ENCODE peak calls at places on chromosomes 1 and 21, in eight cellular contexts. J is GM12878, D is SK-N-SH, V is stomach, O is esophagus muscularis mucosa, C is H1, S is HCT116, Q is spleen. U is an unnamed sample. For H3K27me3 and H3K4me1, the result is how much of the 10 kb centered on the place peaks cover.

GRCh38 chr1:20211511-20211931 is 25.2 kb upstream of the PLA2G2C start:
- DNase-seq in J (no peak), D (no peak), V (no peak), O (no peak), C (no peak), S (peak), Q (no peak), U (no peak)

GRCh38 chr21:35616090-35616489 is 444.2 kb downstream of the SETD4 start:
- DNase-seq in J (no peak), D (no peak), V (no peak), O (no peak), C (no peak), S (peak), Q (no peak), U (no peak)

GRCh38 chr1:43317817-43318471 is 17.2 kb downstream of the TIE1 start:
- DNase-seq in J (no peak), D (no peak), V (no peak), O (no peak), C (no peak), S (no peak), Q (peak), U (no peak)

GRCh38 chr1:220791959-220792358 is 5.2 kb downstream of the MTARC1 start:
- DNase-seq in J (no peak), D (no peak), V (no peak), O (no peak), C (no peak), S (no peak), Q (no peak), U (no peak)

GRCh38 chr21:39156024-39156423 is 27.2 kb downstream of the PSMG1 start:
- DNase-seq in J (no peak), D (no peak), V (no peak), O (peak), C (no peak), S (no peak), Q (no peak), U (no peak)

GRCh38 chr21:40819262-40819661 is 27.7 kb downstream of the DSCAM start:
- DNase-seq in J (no peak), D (no peak), V (no peak), O (peak), C (no peak), S (no peak), Q (no peak), U (no peak)

GRCh38 chr21:29656504-29657227 is 283.1 kb downstream of the GRIK1 start:
- DNase-seq in J (no peak), D (no peak), V (no peak), O (no peak), C (no peak), S (no peak), Q (no peak), U (no peak)

GRCh38 chr1:62528015-62528414 is 69.3 kb upstream of the ANGPTL3 start:
- DNase-seq in J (no peak), D (no peak), V (no peak), O (no peak), C (no peak), S (no peak), Q (no peak), U (no peak)

GRCh38 chr1:207402744-207403143 is 51.4 kb upstream of the CR2 start:
- DNase-seq in J (no peak), D (no peak), V (no peak), O (no peak), C (no peak), S (no peak), Q (no peak), U (no peak)

GRCh38 chr1:13730751-13731482 is 30.9 kb downstream of the PRDM2 start:
- DNase-seq in J (peak), D (no peak), V (peak), O (no peak), C (no peak), S (no peak), Q (peak), U (no peak)

GRCh38 chr1:21379571-21379970 is 60.4 kb upstream of the NBPF3 start:
- DNase-seq in J (no peak), D (no peak), V (no peak), O (no peak), C (no peak), S (no peak), Q (no peak), U (no peak)

GRCh38 chr1:47694011-47694890 is 256.4 kb downstream of the FOXD2 start:
- DNase-seq in J (no peak), D (peak), V (peak), O (no peak), C (peak), S (no peak), Q (peak), U (peak)

GRCh38 chr21:27721675-27722074 is 754.8 kb upstream of the ADAMTS5 start:
- DNase-seq in J (no peak), D (no peak), V (no peak), O (no peak), C (no peak), S (no peak), Q (no peak), U (no peak)

GRCh38 chr1:231694081-231694443 is 67.5 kb downstream of the DISC1 start:
- DNase-seq in J (no peak), D (peak), V (no peak), O (no peak), C (no peak), S (no peak), Q (no peak), U (no peak)

GRCh38 chr21:39137248-39138186 is 45.7 kb downstream of the PSMG1 start:
- DNase-seq in J (no peak), D (peak), V (no peak), O (peak), C (peak), S (no peak), Q (no peak), U (no peak)

GRCh38 chr21:28436286-28436932 is 556.3 kb downstream of the LTN1 start:
- DNase-seq in J (no peak), D (no peak), V (no peak), O (no peak), C (no peak), S (no peak), Q (no peak), U (no peak)

GRCh38 chr1:183543619-183544204 is 46.5 kb downstream of the NCF2 start:
- DNase-seq in J (peak), D (peak), V (no peak), O (no peak), C (no peak), S (peak), Q (no peak), U (no peak)

GRCh38 chr1:21340230-21340564 is 49.9 kb upstream of the ECE1 start:
- DNase-seq in J (no peak), D (no peak), V (peak), O (no peak), C (no peak), S (no peak), Q (peak), U (no peak)

GRCh38 chr21:30345014-30345413 is 3.4 kb downstream of the KRTAP23-1 start:
- DNase-seq in J (no peak), D (no peak), V (no peak), O (no peak), C (no peak), S (no peak), Q (no peak), U (no peak)

GRCh38 chr1:158717344-158717743 is 3.2 kb downstream of the OR6K3 start:
- DNase-seq in J (no peak), D (no peak), V (no peak), O (no peak), C (no peak), S (no peak), Q (no peak), U (no peak)

GRCh38 chr1:37032660-37033354 is 1.5 kb downstream of the GRIK3 start:
- DNase-seq in J (no peak), D (peak), V (no peak), O (no peak), C (peak), S (no peak), Q (no peak), U (no peak)

DNA sequence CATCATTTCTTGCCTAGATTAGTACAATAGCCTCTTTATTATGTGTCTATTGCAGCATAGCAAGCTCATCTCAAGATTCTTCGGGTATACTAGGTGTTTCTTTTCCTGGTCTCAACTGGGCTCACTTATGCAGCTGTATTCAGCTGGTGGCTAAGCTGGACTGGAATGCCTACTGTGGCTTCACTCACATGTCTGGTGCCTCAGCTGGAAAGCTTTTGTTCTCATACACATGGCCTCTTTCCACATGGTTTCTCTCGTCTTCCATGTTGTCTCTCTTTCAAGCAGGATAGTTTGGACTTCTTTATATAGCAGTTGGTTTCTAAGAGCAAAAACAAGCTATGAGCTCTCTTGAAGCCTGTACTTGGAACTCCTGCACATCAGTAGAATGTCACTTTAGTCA is 45.2 kb downstream of the PKN2 start:
- DNase-seq in J (no peak), D (no peak), V (no peak), O (no peak), C (no peak), S (no peak), Q (no peak), U (no peak)
- H3K27me3 ChIP-seq in J (under half), D (under half), V (under half), O (under half), C (under half), S (under half), Q (under half), U (under half)

GRCh38 chr1:8460132-8460544 is 142.2 kb downstream of the SLC45A1 start:
- DNase-seq in J (no peak), D (no peak), V (no peak), O (no peak), C (no peak), S (no peak), Q (no peak), U (no peak)
- H3K4me1 ChIP-seq in J (under half), D (half or more), V (half or more), O (half or more), C (under half), S (under half), Q (half or more), U (half or more)

GRCh38 chr1:150615346-150616201 is 13.8 kb downstream of the ENSA start:
- DNase-seq in J (no peak), D (no peak), V (no peak), O (no peak), C (no peak), S (no peak), Q (no peak), U (no peak)

GRCh38 chr1:150620919-150621318 is 8.5 kb downstream of the ENSA start:
- DNase-seq in J (no peak), D (no peak), V (no peak), O (no peak), C (no peak), S (no peak), Q (no peak), U (no peak)

GRCh38 chr1:150622219-150622975 is 7.0 kb downstream of the ENSA start:
- DNase-seq in J (no peak), D (no peak), V (no peak), O (peak), C (no peak), S (no peak), Q (peak), U (no peak)

GRCh38 chr1:150621497-150622113 is 7.8 kb downstream of the ENSA start:
- DNase-seq in J (no peak), D (peak), V (peak), O (peak), C (no peak), S (no peak), Q (no peak), U (no peak)

GRCh38 chr1:150619576-150620509 is 9.6 kb downstream of the ENSA start:
- DNase-seq in J (no peak), D (peak), V (no peak), O (no peak), C (no peak), S (no peak), Q (no peak), U (no peak)
- TF ChIP-seq POLR2AphosphoS5 in J (no peak), D (no peak), V (no peak), O (peak), C (no peak), S (no peak), Q (peak), U (peak)

GRCh38 chr21:42654179-42654912 is 925 bp downstream of the PDE9A start:
- DNase-seq in J (no peak), D (peak), V (no peak), O (no peak), C (peak), S (no peak), Q (peak), U (no peak)
- H3K27me3 ChIP-seq in J (under half), D (under half), V (under half), O (under half), C (under half), S (under half), Q (half or more), U (under half)

DNA sequence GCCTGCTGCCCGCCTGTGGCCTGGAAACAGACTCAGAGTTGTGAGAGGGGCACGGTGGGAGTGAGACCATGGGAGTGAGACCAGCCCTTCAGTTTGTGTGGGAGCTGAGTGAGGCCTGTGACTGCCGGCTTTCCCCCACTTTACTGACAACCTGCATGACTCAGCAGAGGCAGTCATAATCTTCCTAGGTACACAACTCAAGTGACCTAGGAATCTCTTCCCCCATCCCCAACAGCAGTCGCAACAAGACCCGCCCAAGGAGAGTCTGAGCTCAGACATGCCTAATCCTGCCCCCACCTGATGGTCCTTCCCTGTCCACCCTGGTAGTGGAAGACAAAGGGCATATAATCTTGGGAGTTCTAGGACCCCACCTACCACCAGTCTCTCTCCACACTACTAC is 44.2 kb downstream of the KLHL20 start:
- DNase-seq in J (no peak), D (no peak), V (no peak), O (no peak), C (no peak), S (no peak), Q (no peak), U (no peak)
- H3K4me1 ChIP-seq in J (under half), D (under half), V (under half), O (under half), C (under half), S (under half), Q (under half), U (under half)

GRCh38 chr1:145858937-145859490 is at the start of gene PIAS3:
- DNase-seq in J (peak), D (peak), V (peak), O (peak), C (peak), S (peak), Q (peak), U (peak)
- TF ChIP-seq POLR2AphosphoS5 in J (no peak), D (peak), V (peak), O (peak), C (no peak), S (no peak), Q (peak), U (peak)

DNA sequence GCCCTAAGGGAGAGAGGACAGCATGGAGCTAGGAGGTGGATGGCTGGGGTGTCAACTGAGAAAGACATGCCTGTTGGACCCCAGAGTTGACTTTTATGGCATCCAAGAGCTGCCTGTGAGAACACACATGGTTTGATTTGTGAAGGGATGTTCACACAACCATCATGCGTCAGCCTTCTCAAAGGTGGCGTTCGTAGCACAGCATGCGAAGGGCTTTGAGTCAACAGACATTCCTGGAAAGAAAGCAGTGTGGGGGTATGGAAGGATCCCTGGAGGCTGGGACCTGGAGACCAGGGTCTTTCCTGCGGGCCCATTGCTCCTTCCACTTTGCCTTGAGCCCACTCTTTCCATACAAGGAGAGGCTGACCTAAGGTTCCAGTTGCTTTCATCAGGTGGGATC is 6.4 kb upstream of the WNT3A start:
- DNase-seq in J (no peak), D (no peak), V (peak), O (no peak), C (no peak), S (no peak), Q (peak), U (peak)
- H3K27me3 ChIP-seq in J (under half), D (under half), V (under half), O (under half), C (under half), S (under half), Q (under half), U (under half)